ENCODE peak calls at places on chromosomes 11 and 22, in seven cellular contexts. M is fibroblast of pulmonary artery; Q is transverse colon; N is CD8-positive, alpha-beta T cell; A is psoas muscle; T is HCT116; L is dorsolateral prefrontal cortex. J is an unnamed sample.

GRCh38 chr22:37186228-37186996 is 1.6 kb downstream of the C1QTNF6 start:
- DNase-seq in M (peak), Q (no peak), N (peak), A (peak), T (peak), L (no peak), J (peak)

GRCh38 chr11:131668867-131669780 is 298.7 kb downstream of the NTM start:
- DNase-seq in M (peak), Q (peak), N (no peak), A (no peak), T (peak), L (no peak), J (peak)

GRCh38 chr22:45644714-45645113 is 26.9 kb upstream of the ATXN10 start:
- DNase-seq in M (no peak), Q (no peak), N (no peak), A (no peak), T (no peak), L (no peak), J (no peak)

GRCh38 chr22:49677495-49677889 is 150.2 kb downstream of the BRD1 start:
- DNase-seq in M (no peak), Q (no peak), N (no peak), A (no peak), T (no peak), L (no peak), J (no peak)

GRCh38 chr22:48240165-48240934 is 1477.9 kb downstream of the TBC1D22A start:
- DNase-seq in M (no peak), Q (no peak), N (no peak), A (no peak), T (no peak), L (no peak), J (no peak)

GRCh38 chr11:128116447-128117240 is 470.7 kb downstream of the ETS1 start:
- DNase-seq in M (peak), Q (no peak), N (no peak), A (no peak), T (no peak), L (no peak), J (no peak)

GRCh38 chr22:21929253-21929652 is 23.4 kb downstream of the PPM1F start:
- DNase-seq in M (no peak), Q (no peak), N (no peak), A (no peak), T (no peak), L (no peak), J (no peak)

GRCh38 chr11:117851852-117852251 is 24.6 kb downstream of the FXYD6 start:
- DNase-seq in M (peak), Q (no peak), N (no peak), A (no peak), T (no peak), L (no peak), J (no peak)

GRCh38 chr11:100316990-100317389 is 370.1 kb upstream of the ARHGAP42 start:
- DNase-seq in M (no peak), Q (no peak), N (no peak), A (no peak), T (no peak), L (no peak), J (no peak)

GRCh38 chr11:67631853-67632174 is 2.1 kb upstream of the NUDT8 start:
- DNase-seq in M (no peak), Q (no peak), N (no peak), A (no peak), T (no peak), L (no peak), J (no peak)

GRCh38 chr11:101014600-101015242 is 114.9 kb downstream of the PGR start:
- DNase-seq in M (no peak), Q (no peak), N (no peak), A (no peak), T (no peak), L (no peak), J (no peak)

GRCh38 chr11:71305041-71305440 is 52.7 kb upstream of the SHANK2 start:
- DNase-seq in M (no peak), Q (no peak), N (no peak), A (no peak), T (no peak), L (no peak), J (no peak)

GRCh38 chr11:27215471-27216267 is 147.3 kb downstream of the CCDC34 start:
- DNase-seq in M (peak), Q (no peak), N (no peak), A (peak), T (no peak), L (no peak), J (no peak)

GRCh38 chr11:58647866-58648265 is 25.4 kb downstream of the CNTF start:
- DNase-seq in M (no peak), Q (no peak), N (no peak), A (no peak), T (no peak), L (no peak), J (no peak)

GRCh38 chr11:97451441-97451840 is 1061.6 kb downstream of the JRKL start:
- DNase-seq in M (no peak), Q (no peak), N (no peak), A (no peak), T (no peak), L (no peak), J (no peak)

GRCh38 chr11:8019671-8020597 is 32.8 kb downstream of the EIF3F start:
- DNase-seq in M (peak), Q (no peak), N (no peak), A (no peak), T (no peak), L (peak), J (no peak)

GRCh38 chr11:95682552-95682951 is 107.0 kb downstream of the FAM76B start:
- DNase-seq in M (no peak), Q (no peak), N (no peak), A (no peak), T (no peak), L (no peak), J (no peak)

GRCh38 chr11:116109228-116109627 is 605.0 kb upstream of the CADM1 start:
- DNase-seq in M (no peak), Q (no peak), N (no peak), A (no peak), T (peak), L (no peak), J (peak)

GRCh38 chr11:43936081-43936480 is 6.4 kb upstream of the C11orf96 start:
- DNase-seq in M (no peak), Q (no peak), N (no peak), A (no peak), T (no peak), L (no peak), J (no peak)

GRCh38 chr11:76653674-76654309 is 16.8 kb downstream of the LRRC32 start:
- DNase-seq in M (peak), Q (peak), N (no peak), A (peak), T (no peak), L (no peak), J (no peak)

GRCh38 chr11:86578727-86579405 is 93.5 kb downstream of the ME3 start:
- DNase-seq in M (no peak), Q (no peak), N (no peak), A (no peak), T (no peak), L (no peak), J (no peak)

GRCh38 chr22:33656808-33657628 is 263.3 kb downstream of the LARGE1 start:
- DNase-seq in M (no peak), Q (no peak), N (no peak), A (no peak), T (no peak), L (no peak), J (no peak)

GRCh38 chr11:12508151-12508740 is 130.9 kb downstream of the PARVA start:
- DNase-seq in M (peak), Q (no peak), N (no peak), A (no peak), T (no peak), L (no peak), J (no peak)

DNA sequence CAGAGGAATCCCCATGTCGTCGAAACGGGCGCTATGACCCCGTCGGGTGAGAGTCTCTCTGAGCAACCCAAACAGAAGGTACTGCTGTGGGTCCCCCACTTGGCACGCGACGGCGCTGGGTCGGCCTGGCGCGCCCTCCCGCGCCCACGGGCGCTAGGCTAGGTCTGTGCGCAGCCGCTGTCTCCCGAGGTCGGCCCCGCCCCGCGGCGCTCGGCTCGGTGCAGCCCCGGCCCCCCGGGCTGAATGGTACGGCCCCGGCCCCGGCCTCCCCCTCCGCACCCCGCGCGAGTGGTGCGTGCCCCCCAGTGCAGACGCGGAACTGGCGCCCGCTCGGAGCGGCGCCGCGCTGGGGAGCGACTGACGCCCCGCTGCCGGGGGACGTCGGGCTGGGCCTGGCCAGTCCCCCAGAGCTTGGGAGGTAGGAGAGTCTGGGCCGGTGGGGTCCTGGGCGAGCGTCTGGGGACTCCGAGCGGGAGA is at the start of gene MADD:
- DNase-seq in M (peak), Q (peak), N (peak), A (peak), T (peak), L (peak), J (peak)
- TF ChIP-seq CTCF in M (no peak), Q (no peak), N (no peak), A (peak), T (no peak), L (peak), J (no peak)

DNA sequence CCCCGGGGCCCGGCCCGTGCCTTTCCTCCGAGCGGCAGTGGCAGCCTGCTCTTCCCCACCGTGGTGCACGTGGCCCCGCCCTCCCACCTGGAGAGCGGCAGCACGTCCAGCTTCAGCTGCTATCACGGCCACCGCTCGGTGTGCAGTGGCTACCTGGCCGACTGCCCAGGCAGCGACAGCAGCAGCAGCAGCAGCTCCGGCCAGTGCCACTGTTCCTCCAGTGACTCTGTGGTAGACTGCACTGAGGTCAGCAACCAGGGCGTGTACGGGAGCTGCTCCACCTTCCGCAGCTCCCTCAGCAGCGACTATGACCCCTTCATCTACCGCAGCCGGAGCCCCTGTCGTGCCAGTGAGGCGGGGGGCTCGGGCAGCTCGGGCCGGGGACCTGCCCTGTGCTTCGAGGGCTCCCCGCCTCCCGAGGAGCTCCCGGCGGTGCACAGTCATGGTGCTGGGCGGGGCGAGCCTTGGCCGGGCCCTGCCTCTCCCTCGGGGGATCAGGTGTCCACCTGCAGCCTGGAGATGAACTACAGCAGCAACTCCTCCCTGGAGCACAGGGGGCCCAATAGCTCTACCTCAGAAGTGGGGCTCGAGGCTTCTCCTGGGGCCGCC is 11.9 kb downstream of the C22orf31 start:
- DNase-seq in M (no peak), Q (no peak), N (no peak), A (no peak), T (no peak), L (no peak), J (no peak)
- TF ChIP-seq CTCF in M (no peak), Q (no peak), N (no peak), A (no peak), T (no peak), L (no peak), J (no peak)

GRCh38 chr22:19948057-19948760 is 6.6 kb upstream of the TXNRD2 start:
- DNase-seq in M (no peak), Q (no peak), N (no peak), A (no peak), T (no peak), L (no peak), J (no peak)
- TF ChIP-seq CTCF in M (no peak), Q (no peak), N (peak), A (no peak), T (no peak), L (no peak), J (no peak)

DNA sequence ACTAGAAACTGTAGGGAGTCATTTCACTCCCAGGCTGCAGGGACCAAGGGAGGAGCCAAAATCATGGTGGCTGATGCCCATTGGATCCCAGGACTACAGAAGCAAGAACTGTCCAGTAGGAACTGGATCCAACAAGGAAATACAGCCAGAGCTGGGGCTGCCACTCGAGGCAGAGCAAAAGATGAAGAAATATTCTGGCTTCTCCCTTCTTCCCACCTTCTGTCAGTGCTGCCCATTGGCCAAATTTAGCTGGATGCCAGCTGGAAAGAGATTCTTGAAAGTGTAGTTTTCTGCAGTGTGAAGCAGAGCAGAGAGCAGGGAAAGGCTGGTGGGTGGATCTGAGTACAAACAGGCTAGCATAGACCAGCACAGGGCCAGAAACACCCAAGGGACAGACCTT is 45.6 kb downstream of the COMMD9 start:
- DNase-seq in M (no peak), Q (no peak), N (no peak), A (no peak), T (no peak), L (peak), J (no peak)
- TF ChIP-seq CTCF in M (no peak), Q (no peak), N (no peak), A (no peak), T (no peak), L (no peak), J (no peak)

DNA sequence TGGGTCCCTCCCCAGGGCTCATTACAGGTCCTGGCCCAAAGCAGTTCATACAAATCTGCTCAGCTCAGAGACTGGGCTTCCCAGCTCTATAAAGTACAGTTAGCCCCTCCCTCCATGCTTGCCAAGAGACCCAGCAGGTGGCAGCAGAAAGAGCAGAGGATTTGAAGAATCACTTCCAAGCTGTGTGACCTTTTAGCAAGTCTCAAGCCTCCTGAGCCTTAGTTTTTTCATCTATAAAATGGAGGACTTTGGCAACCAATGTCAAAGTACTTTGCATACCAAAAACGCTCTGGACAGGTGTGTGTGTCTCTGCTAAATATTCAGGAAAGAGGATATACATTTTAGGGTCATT is 26.6 kb downstream of the RELT start:
- DNase-seq in M (peak), Q (no peak), N (no peak), A (no peak), T (no peak), L (no peak), J (no peak)
- TF ChIP-seq CTCF in M (peak), Q (no peak), N (no peak), A (no peak), T (peak), L (peak), J (no peak)

GRCh38 chr11:6387811-6388599 is 2.3 kb upstream of the SMPD1 start:
- DNase-seq in M (peak), Q (no peak), N (no peak), A (no peak), T (no peak), L (no peak), J (peak)

GRCh38 chr11:6388747-6389146 is 1.5 kb upstream of the SMPD1 start:
- DNase-seq in M (no peak), Q (no peak), N (no peak), A (no peak), T (no peak), L (no peak), J (no peak)

GRCh38 chr11:6391548-6392134 is 1.4 kb downstream of the SMPD1 start:
- DNase-seq in M (no peak), Q (no peak), N (no peak), A (no peak), T (no peak), L (no peak), J (no peak)

GRCh38 chr11:6390718-6391547 is 659 bp downstream of the SMPD1 start:
- DNase-seq in M (no peak), Q (no peak), N (peak), A (no peak), T (no peak), L (no peak), J (no peak)

GRCh38 chr11:6389921-6390717 is at the start of gene SMPD1:
- DNase-seq in M (peak), Q (peak), N (peak), A (peak), T (peak), L (peak), J (peak)
- TF ChIP-seq CTCF in M (no peak), Q (no peak), N (no peak), A (no peak), T (no peak), L (no peak), J (no peak)

DNA sequence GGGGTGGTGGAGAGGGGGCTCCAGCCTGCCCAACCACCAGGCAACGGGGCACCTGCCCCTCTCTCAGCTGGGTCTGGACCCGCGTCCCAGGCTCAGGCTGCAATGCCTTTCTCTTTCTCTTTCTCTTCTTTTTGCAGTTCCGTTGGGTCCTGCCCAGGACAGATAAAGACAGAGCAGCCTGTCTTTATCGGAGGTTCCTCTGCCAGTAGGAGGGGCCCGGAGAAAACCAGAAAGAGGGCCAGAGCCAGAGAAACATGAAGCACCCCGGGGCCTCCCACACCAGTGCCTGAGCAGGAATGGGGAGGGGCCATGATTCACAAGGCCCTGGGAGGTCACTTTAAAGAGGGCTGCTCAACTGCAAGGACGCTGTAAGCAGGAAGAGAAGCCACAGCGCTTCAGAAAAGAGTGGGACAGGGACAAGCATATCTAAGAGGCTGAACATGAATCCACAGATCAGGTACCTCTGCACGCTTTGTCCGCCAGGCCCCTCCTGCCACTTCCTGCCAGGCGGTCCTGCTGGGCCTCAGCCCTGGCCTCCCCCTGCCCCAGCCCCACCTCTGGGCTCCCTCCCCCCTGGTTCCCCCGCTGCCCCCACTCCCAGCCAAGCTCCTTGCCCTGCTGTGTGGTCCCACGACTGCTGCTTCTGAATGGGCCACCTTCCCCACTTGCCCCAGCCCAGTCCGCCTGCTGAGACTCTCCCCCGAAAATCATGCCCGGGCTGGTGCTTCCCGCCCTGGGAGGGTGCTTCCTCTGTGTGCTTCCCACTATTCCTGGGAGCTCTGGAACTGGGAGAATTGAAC is at the start of gene APOBEC3C:
- DNase-seq in M (peak), Q (peak), N (peak), A (peak), T (peak), L (no peak), J (peak)
- TF ChIP-seq CTCF in M (peak), Q (no peak), N (no peak), A (no peak), T (no peak), L (no peak), J (no peak)

DNA sequence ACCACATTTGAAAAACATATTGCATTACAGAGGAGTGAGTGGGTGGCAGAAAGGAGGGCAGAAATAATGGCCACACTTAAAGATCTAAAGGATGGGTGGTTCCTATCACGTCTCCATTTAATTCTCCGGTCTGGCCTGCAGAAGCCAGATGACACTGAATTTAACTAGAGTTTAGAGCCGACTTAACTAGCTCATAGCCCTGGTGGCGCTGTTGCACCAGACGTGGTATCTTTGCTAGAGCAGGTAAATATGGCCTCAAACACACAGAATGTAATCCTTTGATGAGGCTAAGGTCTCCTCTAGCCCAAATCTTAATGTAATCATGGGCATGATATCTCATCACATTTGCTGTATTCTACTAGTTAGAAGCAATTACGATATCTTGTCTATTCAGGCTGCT is 51.5 kb upstream of the GAL start:
- DNase-seq in M (peak), Q (peak), N (peak), A (no peak), T (peak), L (no peak), J (peak)
- TF ChIP-seq CTCF in M (peak), Q (peak), N (peak), A (no peak), T (peak), L (no peak), J (peak)

J was measured in Calu3.